ENCODE peak calls at places on chromosomes 4 and X, in four cellular contexts. J, A, E and W are unnamed samples. For H3K4me1, the result is how much of the 10 kb centered on the place peaks cover.

GRCh38 chr4:185792384-185793146 is 19.4 kb downstream of the SORBS2 start:
- DNase-seq in A (peak), E (no peak), J (no peak), W (no peak)

GRCh38 chr4:24791043-24791442 is 4.3 kb upstream of the SOD3 start:
- DNase-seq in A (no peak), E (no peak), J (no peak), W (no peak)

GRCh38 chr4:109406337-109406931 is 27.2 kb upstream of the SEC24B start:
- DNase-seq in A (peak), E (no peak), J (no peak), W (peak)

GRCh38 chrX:19811807-19812604 is 75.4 kb downstream of the SH3KBP1 start:
- DNase-seq in J (no peak), E (no peak), A (peak), W (no peak)

GRCh38 chr4:129239088-129239487 is 143.1 kb downstream of the C4orf33 start:
- DNase-seq in E (no peak), J (no peak), A (no peak), W (no peak)

GRCh38 chr4:54589586-54589985 is 68.2 kb upstream of the KIT start:
- DNase-seq in J (no peak), A (no peak), E (no peak), W (peak)

GRCh38 chrX:100512471-100512870 is 72.3 kb upstream of the TNMD start:
- DNase-seq in A (peak), E (no peak), J (no peak), W (no peak)

GRCh38 chr4:140720387-140721087 is 35.6 kb downstream of the TBC1D9 start:
- DNase-seq in A (no peak), E (no peak), J (no peak), W (no peak)

GRCh38 chrX:110746014-110746413 is 49.6 kb downstream of the CHRDL1 start:
- DNase-seq in J (no peak), A (no peak), E (no peak), W (peak)

GRCh38 chr4:152408514-152409327 is 127.2 kb downstream of the FBXW7 start:
- DNase-seq in A (peak), E (no peak), J (no peak), W (peak)

GRCh38 chr4:19580090-19580489 is 671.6 kb upstream of the SLIT2 start:
- DNase-seq in J (no peak), E (no peak), A (peak), W (no peak)

GRCh38 chrX:96906741-96907140 is 23.0 kb downstream of the RPA4 start:
- DNase-seq in E (no peak), J (no peak), A (peak), W (no peak)

GRCh38 chrX:154096140-154097002 is 1.1 kb downstream of the MECP2 start:
- DNase-seq in J (no peak), E (no peak), A (peak), W (no peak)

GRCh38 chrX:31036895-31037294 is 34.9 kb downstream of the FTHL17 start:
- DNase-seq in E (no peak), A (peak), J (peak), W (peak)

GRCh38 chr4:126495163-126495752 is 1137.5 kb upstream of the INTU start:
- DNase-seq in A (no peak), E (no peak), J (no peak), W (no peak)

GRCh38 chrX:68369559-68369958 is 63.7 kb downstream of the OPHN1 start:
- DNase-seq in A (no peak), E (no peak), J (no peak), W (no peak)

GRCh38 chr4:102519925-102520324 is 18.8 kb downstream of the NFKB1 start:
- DNase-seq in A (no peak), J (no peak), E (no peak), W (no peak)

GRCh38 chr4:176885224-176885623 is 92.5 kb upstream of the VEGFC start:
- DNase-seq in J (no peak), E (no peak), A (peak), W (no peak)
- H3K4me2 ChIP-seq in J (no peak), E (no peak), A (no peak), W (no peak)

GRCh38 chr4:38455092-38455855 is 208.7 kb upstream of the KLF3 start:
- DNase-seq in A (no peak), J (no peak), E (no peak), W (no peak)
- H3K56ac ChIP-seq in A (no peak), J (no peak), E (no peak), W (no peak)

GRCh38 chr4:107991945-107992625 is 2.4 kb downstream of the HADH start:
- DNase-seq in A (peak), J (no peak), E (no peak), W (no peak)
- H3K4me1 ChIP-seq in A (under half), J (under half), E (under half), W (under half)

DNA sequence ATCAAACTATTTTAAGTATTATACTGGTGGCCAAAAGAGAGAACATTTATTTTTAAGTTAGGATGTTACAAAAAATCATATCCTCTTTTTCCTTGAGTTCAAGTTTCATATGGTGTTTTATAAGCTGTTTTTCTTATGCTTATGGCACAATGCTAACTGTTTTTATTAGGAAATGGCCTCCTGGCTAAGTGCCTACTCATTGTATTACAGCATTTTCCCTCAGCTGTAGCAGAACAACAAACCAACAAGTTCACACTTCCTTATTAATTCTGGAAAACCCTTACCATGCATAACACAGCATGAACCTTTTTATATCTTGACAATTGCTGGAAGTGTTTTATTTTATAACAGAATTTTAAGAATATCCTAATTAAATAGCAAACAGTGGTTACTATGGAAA is 165.9 kb downstream of the GASK1B start:
- DNase-seq in A (no peak), E (no peak), J (no peak), W (no peak)
- H3K4me2 ChIP-seq in A (no peak), E (no peak), J (no peak), W (no peak)

GRCh38 chrX:29788991-29789699 is 426.2 kb upstream of the MAGEB2 start:
- DNase-seq in A (no peak), J (no peak), E (no peak), W (no peak)
- H3K56ac ChIP-seq in A (no peak), J (no peak), E (no peak), W (no peak)

DNA sequence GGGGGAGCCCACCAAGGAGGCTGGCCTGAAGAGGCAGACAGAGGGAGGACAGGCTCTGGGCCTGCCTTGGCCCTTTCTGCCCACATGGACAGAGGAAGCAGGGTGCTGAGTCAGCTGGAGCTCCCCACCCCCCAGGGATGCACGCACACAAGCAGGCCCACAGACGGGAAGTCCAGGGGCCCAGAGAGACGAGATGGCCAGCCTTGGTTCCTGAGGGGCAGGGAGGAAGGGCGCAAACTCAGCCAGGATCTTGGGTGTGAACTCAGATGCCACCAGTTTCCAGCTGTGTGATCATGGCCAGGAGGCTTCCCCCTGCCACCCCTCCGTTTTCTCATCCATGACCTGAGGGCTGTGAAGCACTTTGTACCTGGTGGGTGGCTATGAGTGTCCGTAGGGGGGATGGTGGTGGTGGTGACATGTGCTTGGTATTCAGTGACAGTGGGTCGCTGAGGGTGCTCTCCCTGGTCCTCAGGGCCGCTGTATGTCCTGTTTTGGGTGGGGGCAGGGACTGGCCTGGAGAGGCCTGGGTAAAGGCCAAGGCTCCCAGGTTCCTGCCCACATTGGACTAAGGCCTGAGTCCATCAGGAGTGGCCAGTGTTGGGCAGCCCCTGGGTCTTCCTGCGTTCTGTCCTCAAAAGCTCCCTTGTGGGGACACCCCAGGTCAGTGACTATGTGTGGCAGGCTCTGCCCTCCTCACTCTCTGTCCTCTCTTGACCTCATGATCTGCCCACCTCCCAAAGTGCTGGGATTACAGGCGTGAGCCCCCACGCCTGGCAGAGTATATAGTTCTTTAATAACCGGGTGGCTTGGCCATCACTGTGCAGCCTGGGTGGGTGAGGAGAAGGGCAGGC is 2.0 kb downstream of the SH3BP2 start:
- DNase-seq in J (no peak), A (peak), E (no peak), W (no peak)
- H3K4me1 ChIP-seq in J (under half), A (under half), E (under half), W (under half)

GRCh38 chr4:40721730-40722171 is 28.0 kb upstream of the NSUN7 start:
- DNase-seq in J (no peak), E (no peak), A (peak), W (no peak)
- H3K4me2 ChIP-seq in J (no peak), E (no peak), A (no peak), W (no peak)

GRCh38 chr4:139469216-139469615 is 15.3 kb downstream of the RAB33B start:
- DNase-seq in A (peak), E (no peak), J (no peak), W (no peak)
- H3K56ac ChIP-seq in A (no peak), E (no peak), J (no peak), W (no peak)